ENCODE peak calls at places on chromosomes 13 and 19, in five cellular contexts. H is iPS-NIHi11; Y is stimulated activated CD8-positive, alpha-beta memory T cell treated with anti-CD3 and anti-CD28 coated beads, Interleukin-2, amount 100 ng/mL, for 48 hours; L is kidney epithelial cell; A is HCT116. E is an unnamed sample.

GRCh38 chr13:99061411-99061810 is 83.5 kb upstream of the DOCK9 start:
- DNase-seq in H (no peak), Y (no peak), L (no peak), A (no peak), E (no peak)

GRCh38 chr13:46617382-46617781 is 64.4 kb downstream of the LRCH1 start:
- DNase-seq in H (no peak), Y (no peak), L (no peak), A (no peak), E (peak)

GRCh38 chr19:35519291-35519690 is 5.8 kb upstream of the DMKN start:
- DNase-seq in H (no peak), Y (no peak), L (no peak), A (no peak), E (peak)

GRCh38 chr19:10502524-10503001 is 593 bp downstream of the KEAP1 start:
- DNase-seq in H (peak), Y (peak), L (peak), A (peak), E (peak)

GRCh38 chr19:50417850-50418185 is 920 bp upstream of the SPIB start:
- DNase-seq in H (no peak), Y (no peak), L (no peak), A (no peak), E (no peak)

GRCh38 chr19:29596885-29597525 is 9.1 kb upstream of the POP4 start:
- DNase-seq in H (no peak), Y (no peak), L (no peak), A (no peak), E (peak)

GRCh38 chr19:51564791-51565190 is 6.3 kb upstream of the ZNF175 start:
- DNase-seq in H (peak), Y (no peak), L (no peak), A (no peak), E (peak)

GRCh38 chr13:40409278-40409677 is 257.2 kb downstream of the FOXO1 start:
- DNase-seq in H (no peak), Y (no peak), L (no peak), A (no peak), E (no peak)

GRCh38 chr19:13277104-13277809 is 127.0 kb downstream of the IER2 start:
- DNase-seq in H (peak), Y (peak), L (peak), A (peak), E (peak)

GRCh38 chr19:47399198-47399597 is 20.1 kb downstream of the MEIS3 start:
- DNase-seq in H (no peak), Y (no peak), L (no peak), A (no peak), E (peak)

GRCh38 chr19:55133639-55134444 is 15.2 kb downstream of the TNNT1 start:
- DNase-seq in H (no peak), Y (no peak), L (no peak), A (no peak), E (no peak)

GRCh38 chr19:47891923-47892666 is 6.0 kb upstream of the SULT2A1 start:
- DNase-seq in H (no peak), Y (no peak), L (no peak), A (no peak), E (peak)

GRCh38 chr19:57817976-57818375 is 3.3 kb upstream of the ZNF552 start:
- DNase-seq in H (no peak), Y (no peak), L (no peak), A (no peak), E (no peak)

GRCh38 chr19:33273065-33273736 is 29.1 kb downstream of the CEBPA start:
- DNase-seq in H (no peak), Y (no peak), L (no peak), A (no peak), E (no peak)

GRCh38 chr19:55258476-55258827 is 365 bp downstream of the PPP6R1 start:
- DNase-seq in H (peak), Y (peak), L (no peak), A (no peak), E (no peak)

GRCh38 chr13:113758651-113759524 is at the start of gene TMEM255B:
- DNase-seq in H (peak), Y (peak), L (no peak), A (peak), E (peak)

GRCh38 chr19:34990578-34991192 is 9.4 kb upstream of the GRAMD1A start:
- DNase-seq in H (no peak), Y (peak), L (no peak), A (no peak), E (no peak)

GRCh38 chr19:35090795-35091214 is 24.8 kb upstream of the FXYD3 start:
- DNase-seq in H (peak), Y (no peak), L (no peak), A (no peak), E (no peak)